ENCODE peak calls at places on chromosome 2, in six cellular contexts. G is SK-N-SH, O is cardiac muscle cell, V is Karpas-422, U is thoracic aorta, L is lower lobe of right lung. M is an unnamed sample. For H3K4me1, the result is how much of the 10 kb centered on the place peaks cover.

GRCh38 chr2:109247812-109248211 is 118.8 kb downstream of the SH3RF3 start:
- DNase-seq in U (no peak), V (no peak), L (no peak), G (no peak), O (peak), M (no peak)

GRCh38 chr2:86368181-86368824 is 30.9 kb upstream of the REEP1 start:
- DNase-seq in V (peak), G (peak), L (peak), U (no peak), O (peak), M (no peak)

GRCh38 chr2:46134531-46135229 is 162.5 kb upstream of the EPAS1 start:
- DNase-seq in O (peak), G (no peak), L (no peak), V (no peak), U (no peak), M (no peak)

GRCh38 chr2:190947711-190948251 is 66.2 kb downstream of the STAT1 start:
- DNase-seq in L (no peak), U (no peak), G (no peak), O (peak), V (no peak), M (no peak)

GRCh38 chr2:230643576-230644291 is 68.9 kb upstream of the CAB39 start:
- DNase-seq in O (no peak), V (no peak), G (no peak), U (no peak), L (peak), M (no peak)

GRCh38 chr2:199660167-199660566 is 190.8 kb downstream of the FTCDNL1 start:
- DNase-seq in G (no peak), O (no peak), V (no peak), U (no peak), L (peak), M (peak)

GRCh38 chr2:10120938-10121574 is 1.5 kb upstream of the RRM2 start:
- DNase-seq in L (no peak), U (no peak), G (no peak), O (peak), V (peak), M (no peak)

GRCh38 chr2:30886101-30886500 is 78.9 kb upstream of the CAPN13 start:
- DNase-seq in O (no peak), U (no peak), G (no peak), L (no peak), V (no peak), M (no peak)

GRCh38 chr2:219870023-219870422 is 242.6 kb downstream of the SLC4A3 start:
- DNase-seq in L (no peak), O (no peak), U (no peak), V (no peak), G (no peak), M (no peak)

GRCh38 chr2:127884436-127884835 is 1.3 kb downstream of the AMMECR1L start:
- DNase-seq in U (no peak), G (no peak), L (no peak), V (no peak), O (peak), M (no peak)

GRCh38 chr2:16666453-16666801 is 793 bp upstream of the CYRIA start:
- DNase-seq in O (peak), G (no peak), V (no peak), L (no peak), U (no peak), M (no peak)

GRCh38 chr2:17311771-17312511 is 206.3 kb downstream of the RAD51AP2 start:
- DNase-seq in G (no peak), V (no peak), L (no peak), U (no peak), O (no peak), M (no peak)

GRCh38 chr2:20168048-20168726 is 56.7 kb downstream of the SDC1 start:
- DNase-seq in V (no peak), L (no peak), G (peak), U (no peak), O (no peak), M (no peak)

GRCh38 chr2:95051636-95052035 is 26.1 kb downstream of the MAL start:
- DNase-seq in V (no peak), U (no peak), G (no peak), O (no peak), L (no peak), M (no peak)

GRCh38 chr2:14831458-14831857 is 198.9 kb downstream of the LRATD1 start:
- DNase-seq in V (no peak), L (no peak), G (no peak), O (no peak), U (no peak), M (no peak)

GRCh38 chr2:15668611-15669305 is 77.1 kb downstream of the DDX1 start:
- DNase-seq in U (no peak), V (no peak), O (peak), L (no peak), G (no peak), M (no peak)

GRCh38 chr2:102977462-102977861 is 215.6 kb downstream of the TMEM182 start:
- DNase-seq in U (no peak), L (no peak), O (no peak), G (no peak), V (no peak), M (no peak)

GRCh38 chr2:235492850-235493344 is 946 bp upstream of the AGAP1 start:
- DNase-seq in U (no peak), V (no peak), G (no peak), O (peak), L (no peak), M (no peak)

GRCh38 chr2:40115894-40116293 is 336.0 kb downstream of the SLC8A1 start:
- DNase-seq in V (no peak), U (no peak), O (no peak), L (no peak), G (no peak), M (no peak)

GRCh38 chr2:10533811-10534321 is 85.7 kb upstream of the ODC1 start:
- DNase-seq in L (no peak), V (no peak), O (peak), U (no peak), G (no peak), M (no peak)

GRCh38 chr2:197571622-197572271 is 55.9 kb downstream of the MOB4 start:
- DNase-seq in O (peak), V (no peak), L (no peak), G (no peak), U (no peak), M (no peak)

GRCh38 chr2:62147610-62148301 is 48.2 kb upstream of the B3GNT2 start:
- DNase-seq in O (peak), U (no peak), G (no peak), V (no peak), L (no peak), M (no peak)

GRCh38 chr2:174763793-174764179 is 486 bp downstream of the CHRNA1 start:
- DNase-seq in O (no peak), G (no peak), V (no peak), U (no peak), L (no peak), M (no peak)

GRCh38 chr2:238233625-238234024 is 6.2 kb downstream of the HES6 start:
- DNase-seq in U (no peak), G (no peak), O (no peak), V (no peak), L (no peak), M (no peak)

GRCh38 chr2:78541451-78542267 is 483.8 kb upstream of the REG3G start:
- DNase-seq in U (no peak), G (no peak), V (no peak), L (no peak), O (no peak), M (no peak)

GRCh38 chr2:76867854-76868253 is 654.3 kb downstream of the LRRTM4 start:
- DNase-seq in V (no peak), G (no peak), U (no peak), O (peak), L (no peak), M (no peak)

GRCh38 chr2:52881606-52882005 is 886.0 kb upstream of the CHAC2 start:
- DNase-seq in L (no peak), V (no peak), G (no peak), O (no peak), U (no peak), M (no peak)

GRCh38 chr2:214800180-214800579 is 9.3 kb downstream of the BARD1 start:
- DNase-seq in O (no peak), L (no peak), V (no peak), G (no peak), U (no peak), M (no peak)

GRCh38 chr2:100321181-100321880 is 970 bp downstream of the LONRF2 start:
- DNase-seq in G (peak), V (no peak), U (no peak), O (peak), L (peak), M (peak)

GRCh38 chr2:96325884-96326255 is 753 bp downstream of the ITPRIPL1 start:
- DNase-seq in G (peak), L (no peak), O (no peak), V (peak), U (no peak), M (no peak)

GRCh38 chr2:133500967-133501366 is 67.3 kb downstream of the NCKAP5 start:
- DNase-seq in G (no peak), V (no peak), L (no peak), O (no peak), U (no peak), M (no peak)

GRCh38 chr2:70767094-70767698 is 804 bp downstream of the ADD2 start:
- DNase-seq in O (no peak), U (no peak), V (no peak), L (peak), G (peak), M (no peak)

GRCh38 chr2:69026026-69026425 is 13.0 kb downstream of the ANTXR1 start:
- DNase-seq in L (no peak), U (no peak), V (peak), O (peak), G (no peak), M (peak)

GRCh38 chr2:12716250-12717190 is at the start of gene TRIB2:
- DNase-seq in L (peak), O (peak), V (peak), U (peak), G (peak), M (peak)

GRCh38 chr2:177641321-177641720 is 248.7 kb downstream of the AGPS start:
- DNase-seq in U (no peak), L (no peak), O (no peak), V (no peak), G (no peak), M (no peak)

GRCh38 chr2:67571785-67572718 is 174.9 kb downstream of the ETAA1 start:
- DNase-seq in U (no peak), O (no peak), V (no peak), L (no peak), G (no peak), M (no peak)
- H3K4me1 ChIP-seq in U (under half), O (under half), V (under half), L (under half), G (under half), M (under half)

DNA sequence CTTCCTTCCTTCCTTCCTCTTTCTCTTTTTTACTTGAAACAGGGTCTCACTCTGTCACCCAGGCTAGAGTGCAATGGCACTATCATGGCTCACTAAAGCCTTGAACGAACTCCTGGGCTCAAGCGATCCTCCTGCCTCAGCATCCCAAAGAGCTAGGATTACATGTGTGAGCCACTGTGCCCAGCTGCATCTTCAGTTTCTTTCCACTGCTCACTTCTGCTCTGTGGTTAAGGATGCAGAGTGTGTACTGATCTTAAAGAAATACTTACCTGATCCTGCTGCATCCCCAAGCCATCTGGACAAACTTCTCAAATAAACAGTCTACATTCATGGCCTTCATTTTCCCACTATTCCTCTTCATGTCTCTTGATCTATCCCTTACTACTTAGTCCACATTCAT is 13.0 kb downstream of the DPP4 start:
- DNase-seq in L (no peak), O (no peak), V (no peak), U (no peak), G (no peak), M (no peak)
- H3K4me1 ChIP-seq in L (under half), O (under half), V (under half), U (under half), G (under half), M (under half)

DNA sequence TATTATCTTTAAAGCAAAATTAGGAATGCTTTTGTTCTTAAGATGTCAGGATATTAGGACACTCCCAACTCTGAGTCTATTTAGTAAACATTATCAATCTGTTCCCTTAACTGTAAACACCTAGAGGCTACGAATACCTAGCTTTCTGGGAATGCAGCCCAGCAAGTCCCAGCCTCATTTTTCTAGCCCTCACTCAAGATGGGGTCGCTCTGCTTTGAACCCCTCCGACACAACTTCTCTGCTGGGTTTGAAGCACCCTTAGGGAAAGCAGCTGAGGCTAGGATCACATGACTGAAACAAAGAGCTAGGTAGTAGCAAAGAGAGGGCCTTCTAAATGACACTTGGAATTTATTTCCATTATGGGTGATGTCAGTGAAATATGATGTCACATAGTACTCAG is 114.6 kb downstream of the CSRNP3 start:
- DNase-seq in U (no peak), O (no peak), G (no peak), V (no peak), L (no peak), M (no peak)
- H3K4me1 ChIP-seq in U (under half), O (under half), G (under half), V (under half), L (under half), M (under half)

GRCh38 chr2:32355976-32356734 is 668 bp upstream of the BIRC6 start:
- DNase-seq in V (no peak), O (no peak), G (no peak), L (no peak), U (no peak), M (no peak)

GRCh38 chr2:32363588-32363987 is 6.8 kb downstream of the BIRC6 start:
- DNase-seq in O (no peak), G (no peak), V (no peak), U (no peak), L (no peak), M (no peak)

GRCh38 chr2:32360416-32360815 is 3.6 kb downstream of the BIRC6 start:
- DNase-seq in V (no peak), L (no peak), U (no peak), O (no peak), G (no peak), M (no peak)

GRCh38 chr2:32356735-32357544 is at the start of gene BIRC6:
- DNase-seq in G (peak), L (peak), V (peak), O (peak), U (peak), M (peak)

GRCh38 chr2:32357545-32358482 is 991 bp downstream of the BIRC6 start:
- DNase-seq in G (peak), U (peak), V (peak), O (peak), L (peak), M (peak)
- H3K4me1 ChIP-seq in G (under half), U (under half), V (under half), O (under half), L (under half), M (under half)

GRCh38 chr2:121359170-121359569 is 74.2 kb upstream of the TFCP2L1 start:
- DNase-seq in V (no peak), L (no peak), O (no peak), G (peak), U (no peak), M (no peak)
- H3K4me1 ChIP-seq in V (under half), L (under half), O (under half), G (under half), U (half or more), M (under half)